ENCODE peak calls at places on chromosomes 16 and 17, in four cellular contexts. B, E, Z and J are unnamed samples. For H3K4me1, the result is how much of the 10 kb centered on the place peaks cover.

GRCh38 chr16:25823891-25824290 is 132.1 kb downstream of the HS3ST4 start:
- DNase-seq in B (no peak), E (no peak), Z (no peak), J (no peak)

GRCh38 chr17:52106638-52107261 is 51.8 kb downstream of the CA10 start:
- DNase-seq in B (peak), E (no peak), Z (peak), J (no peak)

GRCh38 chr16:56974549-56975300 is 13.0 kb downstream of the CETP start:
- DNase-seq in B (no peak), E (no peak), Z (no peak), J (no peak)

GRCh38 chr16:28823291-28823718 is 506 bp downstream of the ATXN2L start:
- DNase-seq in B (no peak), E (no peak), Z (peak), J (no peak)

GRCh38 chr17:66570353-66571195 is 264.3 kb upstream of the CACNG5 start:
- DNase-seq in B (no peak), E (no peak), Z (no peak), J (no peak)

GRCh38 chr17:17745476-17746455 is 64.5 kb downstream of the RAI1 start:
- DNase-seq in B (no peak), E (no peak), Z (no peak), J (no peak)

GRCh38 chr17:57945999-57946797 is 9.0 kb downstream of the CUEDC1 start:
- DNase-seq in B (no peak), E (no peak), Z (no peak), J (no peak)

GRCh38 chr16:59296002-59296401 is 561.9 kb upstream of the GOT2 start:
- DNase-seq in B (peak), E (no peak), Z (no peak), J (no peak)

GRCh38 chr17:7046127-7046724 is 2.3 kb upstream of the SLC16A11 start:
- DNase-seq in B (peak), E (no peak), Z (no peak), J (peak)

GRCh38 chr16:86457621-86458456 is 52.5 kb upstream of the FOXF1 start:
- DNase-seq in B (no peak), E (no peak), Z (no peak), J (no peak)

GRCh38 chr17:40303009-40303657 is 5.8 kb upstream of the RARA start:
- DNase-seq in B (peak), E (no peak), Z (peak), J (peak)

GRCh38 chr16:51137097-51137496 is 14.0 kb downstream of the SALL1 start:
- DNase-seq in B (no peak), E (no peak), Z (no peak), J (no peak)

GRCh38 chr17:48439473-48439872 is 9.5 kb upstream of the SKAP1 start:
- DNase-seq in B (no peak), E (no peak), Z (no peak), J (no peak)

GRCh38 chr17:79619196-79619595 is 8.3 kb upstream of the RBFOX3 start:
- DNase-seq in B (no peak), E (peak), Z (no peak), J (no peak)

GRCh38 chr16:2033057-2033911 is 6.6 kb downstream of the NHERF2 start:
- DNase-seq in B (peak), E (peak), Z (no peak), J (no peak)

GRCh38 chr17:48294989-48295892 is 134.8 kb downstream of the SKAP1 start:
- DNase-seq in B (no peak), E (no peak), Z (no peak), J (no peak)

GRCh38 chr17:38733315-38734234 is 3.4 kb downstream of the CISD3 start:
- DNase-seq in B (peak), E (no peak), Z (peak), J (no peak)

GRCh38 chr17:19339341-19339815 is 23.1 kb downstream of the B9D1 start:
- DNase-seq in B (no peak), E (no peak), Z (no peak), J (no peak)

GRCh38 chr17:47078801-47079200 is 99.7 kb upstream of the RPRML start:
- DNase-seq in B (no peak), E (no peak), Z (no peak), J (no peak)

GRCh38 chr16:25037632-25038031 is 22.5 kb upstream of the ARHGAP17 start:
- DNase-seq in B (no peak), E (no peak), Z (no peak), J (no peak)

GRCh38 chr17:2062571-2063183 is 7.8 kb downstream of the HIC1 start:
- DNase-seq in B (peak), E (no peak), Z (no peak), J (no peak)
- H3K4me3 ChIP-seq in B (no peak), E (peak), Z (no peak), J (no peak)

GRCh38 chr17:83087788-83088360 is 8.5 kb downstream of the METRNL start:
- DNase-seq in B (no peak), E (no peak), Z (no peak), J (no peak)
- H3K4me1 ChIP-seq in B (under half), E (half or more), Z (under half), J (under half)

GRCh38 chr17:55171634-55172328 is 93.0 kb upstream of the HLF start:
- DNase-seq in B (no peak), E (no peak), Z (no peak), J (no peak)

GRCh38 chr17:55174133-55174532 is 90.6 kb upstream of the HLF start:
- DNase-seq in B (no peak), E (no peak), Z (no peak), J (no peak)

GRCh38 chr17:55168970-55169687 is 95.6 kb upstream of the HLF start:
- DNase-seq in B (no peak), E (no peak), Z (no peak), J (no peak)

GRCh38 chr17:55175788-55176425 is 88.9 kb upstream of the HLF start:
- DNase-seq in B (no peak), E (no peak), Z (no peak), J (no peak)

DNA sequence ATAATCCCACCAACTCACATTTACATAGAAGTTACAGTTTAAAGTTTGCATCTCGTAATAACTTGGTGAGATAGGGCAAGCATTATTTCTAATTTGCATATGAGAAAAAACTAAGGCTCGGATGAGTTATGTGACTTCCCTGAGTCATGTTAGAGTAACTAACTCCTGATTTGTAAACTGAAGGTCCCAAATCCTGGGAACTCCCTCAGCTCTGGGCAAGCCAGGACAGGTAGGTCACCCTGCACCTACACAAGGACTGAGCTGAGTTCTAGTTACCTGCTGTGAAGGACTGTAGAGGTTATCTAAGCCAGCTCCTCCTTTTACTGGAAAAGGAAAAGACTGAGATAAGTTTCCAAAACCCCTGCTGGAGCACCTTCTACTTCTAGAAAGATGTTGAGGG is 92.1 kb upstream of the HLF start:
- DNase-seq in B (no peak), E (no peak), Z (no peak), J (no peak)
- H3K4me3 ChIP-seq in B (no peak), E (no peak), Z (no peak), J (no peak)

GRCh38 chr17:63486317-63487013 is 9.6 kb downstream of the ACE start:
- DNase-seq in B (no peak), E (no peak), Z (no peak), J (no peak)

GRCh38 chr17:63489291-63489690 is 12.4 kb downstream of the ACE start:
- DNase-seq in B (no peak), E (no peak), Z (no peak), J (no peak)

GRCh38 chr17:63488851-63489250 is 12.0 kb downstream of the ACE start:
- DNase-seq in B (no peak), E (no peak), Z (no peak), J (no peak)

GRCh38 chr17:63483655-63484575 is 7.1 kb downstream of the ACE start:
- DNase-seq in B (no peak), E (no peak), Z (no peak), J (no peak)

GRCh38 chr17:63487014-63487339 is 10.1 kb downstream of the ACE start:
- DNase-seq in B (no peak), E (no peak), Z (no peak), J (no peak)
- H3K4me1 ChIP-seq in B (under half), E (under half), Z (under half), J (under half)

GRCh38 chr17:60036796-60037677 is 41.7 kb downstream of the HEATR6 start:
- DNase-seq in B (peak), E (peak), Z (peak), J (peak)
- H3K4me3 ChIP-seq in B (no peak), E (no peak), Z (no peak), J (no peak)

DNA sequence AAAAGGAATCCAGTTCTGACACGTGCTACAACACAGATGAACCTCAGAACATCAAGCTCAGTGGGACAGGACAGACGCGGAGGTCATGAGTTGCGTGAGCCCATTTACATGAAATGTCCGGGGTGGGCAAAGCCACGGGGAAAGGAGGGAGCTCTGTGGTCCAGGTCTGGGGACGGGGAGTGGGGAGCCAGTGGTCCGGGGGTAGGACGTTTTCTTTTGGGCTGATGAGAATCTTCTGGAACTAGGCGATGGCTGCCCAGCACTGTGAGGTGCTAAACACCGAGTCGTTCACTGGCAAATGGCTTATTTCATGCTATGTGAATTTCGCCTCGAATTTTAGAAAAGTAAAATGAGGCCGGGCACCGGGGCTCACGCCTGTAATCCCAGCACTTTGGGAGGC is 2.6 kb upstream of the LMF1 start:
- DNase-seq in B (no peak), E (no peak), Z (no peak), J (no peak)
- H3K4me1 ChIP-seq in B (under half), E (under half), Z (under half), J (under half)